ENCODE peak calls at places on chromosomes 11 and 22, in six cellular contexts. R is left ventricle myocardium superior; I is activated CD4-positive, CD25-positive, alpha-beta regulatory T cell treated with anti-CD3 and anti-CD28 coated beads, Interleukin-2, amount 50 U/mL, for 16 hours; H is activated CD4-positive, alpha-beta T cell treated with anti-CD3 and anti-CD28 coated beads for 24 hours; D is NCI-H2171; W is fibroblast of mammary gland. E is an unnamed sample.

GRCh38 chr22:25475554-25476022 is 88.9 kb upstream of the GRK3 start:
- DNase-seq in D (no peak), I (no peak), R (no peak), H (no peak), W (peak), E (no peak)

GRCh38 chr11:35021589-35021988 is 105.2 kb downstream of the PDHX start:
- DNase-seq in R (no peak), W (no peak), D (no peak), H (no peak), I (no peak), E (no peak)

GRCh38 chr11:33742249-33742851 is 6.1 kb upstream of the CD59 start:
- DNase-seq in W (peak), H (no peak), I (no peak), D (peak), R (no peak), E (no peak)

GRCh38 chr22:38413085-38414008 is 41.7 kb downstream of the KCNJ4 start:
- DNase-seq in D (peak), R (peak), I (no peak), H (no peak), W (no peak), E (no peak)

GRCh38 chr11:130771708-130772107 is 144.6 kb downstream of the SNX19 start:
- DNase-seq in I (no peak), H (no peak), D (no peak), W (peak), R (no peak), E (no peak)

GRCh38 chr22:37201066-37201820 is 11.0 kb downstream of the SSTR3 start:
- DNase-seq in H (no peak), W (no peak), I (no peak), D (no peak), R (no peak), E (no peak)

GRCh38 chr22:23256986-23257888 is 76.9 kb downstream of the BCR start:
- DNase-seq in I (no peak), R (peak), W (peak), H (no peak), D (no peak), E (no peak)

GRCh38 chr11:59069082-59069481 is 17.0 kb upstream of the GLYATL1B start:
- DNase-seq in I (no peak), H (no peak), R (no peak), D (no peak), W (no peak), E (no peak)

GRCh38 chr22:39721456-39722325 is 151.1 kb downstream of the CACNA1I start:
- DNase-seq in R (no peak), W (no peak), H (no peak), I (no peak), D (no peak), E (no peak)

GRCh38 chr22:20810645-20811044 is 36.7 kb downstream of the SERPIND1 start:
- DNase-seq in W (no peak), R (no peak), I (no peak), H (peak), D (no peak), E (no peak)

GRCh38 chr11:68816917-68817419 is 24.7 kb downstream of the CPT1A start:
- DNase-seq in I (no peak), R (no peak), W (peak), H (no peak), D (no peak), E (no peak)

GRCh38 chr11:116108161-116108560 is 603.9 kb upstream of the CADM1 start:
- DNase-seq in W (no peak), H (no peak), R (no peak), I (no peak), D (no peak), E (no peak)

GRCh38 chr22:30947821-30948454 is 20.6 kb downstream of the MORC2 start:
- DNase-seq in W (peak), R (no peak), I (no peak), D (no peak), H (no peak), E (no peak)

GRCh38 chr11:91851908-91852307 is 372.7 kb upstream of the FAT3 start:
- DNase-seq in I (no peak), R (no peak), H (no peak), D (no peak), W (no peak), E (no peak)

GRCh38 chr11:67370351-67371076 is 2.9 kb downstream of the CLCF1 start:
- DNase-seq in D (no peak), R (no peak), H (no peak), W (peak), I (no peak), E (no peak)

GRCh38 chr22:50517495-50518260 is 7.7 kb downstream of the SCO2 start:
- DNase-seq in W (no peak), D (no peak), R (no peak), I (no peak), H (no peak), E (no peak)

GRCh38 chr11:130719516-130719915 is 196.8 kb downstream of the SNX19 start:
- DNase-seq in D (no peak), H (no peak), W (peak), R (no peak), I (no peak), E (no peak)

GRCh38 chr11:36065436-36065835 is 121.6 kb downstream of the LDLRAD3 start:
- DNase-seq in R (no peak), D (no peak), W (peak), H (no peak), I (no peak), E (no peak)

GRCh38 chr11:17927643-17928343 is 85.1 kb downstream of the SERGEF start:
- DNase-seq in H (no peak), W (peak), D (no peak), I (no peak), R (no peak), E (no peak)

GRCh38 chr11:44911031-44911814 is 39.5 kb downstream of the TP53I11 start:
- DNase-seq in H (peak), R (peak), D (peak), I (peak), W (peak), E (peak)

GRCh38 chr11:57568330-57568766 is 876 bp upstream of the UBE2L6 start:
- DNase-seq in R (no peak), D (no peak), W (peak), H (peak), I (peak), E (peak)

GRCh38 chr22:19704355-19705015 is 9.8 kb upstream of the SEPTIN5 start:
- DNase-seq in R (no peak), W (no peak), I (no peak), D (no peak), H (no peak), E (no peak)

GRCh38 chr11:31817054-31817620 is 6.0 kb upstream of the PAX6 start:
- DNase-seq in H (no peak), W (no peak), R (no peak), I (no peak), D (peak), E (no peak)

GRCh38 chr11:17560281-17561110 is 13.4 kb downstream of the OTOG start:
- DNase-seq in D (no peak), W (no peak), R (no peak), I (no peak), H (no peak), E (no peak)

GRCh38 chr11:57499413-57499982 is 16.0 kb downstream of the SLC43A1 start:
- DNase-seq in H (no peak), D (peak), R (peak), W (peak), I (no peak), E (no peak)

GRCh38 chr11:113725883-113726405 is 19.8 kb upstream of the TMPRSS5 start:
- DNase-seq in D (no peak), R (no peak), W (no peak), H (no peak), I (no peak), E (no peak)

GRCh38 chr11:2774173-2775082 is 74.6 kb upstream of the KCNQ1OT1 start:
- DNase-seq in I (no peak), D (no peak), R (no peak), W (no peak), H (no peak), E (no peak)

GRCh38 chr11:68038226-68038717 is 553 bp upstream of the TCIRG1 start:
- DNase-seq in R (no peak), D (no peak), I (no peak), W (no peak), H (no peak), E (no peak)